ENCODE peak calls at places on chromosomes 6 and 20, in six cellular contexts. I is GM10248; A is activated CD4-positive, alpha-beta T cell treated with anti-CD3 and anti-CD28 coated beads for 4 hours; X is bronchial epithelial cell; J is osteocyte; H is Karpas-422. F is an unnamed sample.

GRCh38 chr20:45034436-45034835 is 66.5 kb downstream of the KCNS1 start:
- DNase-seq in I (no peak), A (no peak), X (no peak), J (no peak), H (no peak), F (no peak)

GRCh38 chr20:51461306-51461705 is 81.2 kb downstream of the NFATC2 start:
- DNase-seq in I (no peak), A (no peak), X (no peak), J (no peak), H (peak; percentile 88), F (no peak)

GRCh38 chr6:89525786-89526562 is 93.0 kb downstream of the ANKRD6 start:
- DNase-seq in I (no peak), A (no peak), X (no peak), J (no peak), H (no peak), F (peak; percentile 21)

GRCh38 chr6:115932481-115932880 is 128.2 kb downstream of the FRK start:
- DNase-seq in I (no peak), A (no peak), X (peak; percentile 43), J (peak; percentile 85), H (no peak), F (no peak)

GRCh38 chr6:97726378-97726777 is 443.4 kb upstream of the MMS22L start:
- DNase-seq in I (no peak), A (no peak), X (peak; percentile 8), J (no peak), H (no peak), F (peak; percentile 25)

GRCh38 chr6:140050232-140050995 is 676.0 kb upstream of the CITED2 start:
- DNase-seq in I (no peak), A (no peak), X (no peak), J (no peak), H (no peak), F (no peak)

GRCh38 chr20:20410678-20411077 is 42.8 kb downstream of the INSM1 start:
- DNase-seq in I (no peak), A (no peak), X (peak; percentile 10), J (no peak), H (no peak), F (peak; percentile 75)

GRCh38 chr6:110338820-110339470 is 19.2 kb downstream of the METTL24 start:
- DNase-seq in I (no peak), A (no peak), X (no peak), J (no peak), H (no peak), F (no peak)

GRCh38 chr6:133047065-133047665 is 194.0 kb upstream of the EYA4 start:
- DNase-seq in I (no peak), A (no peak), X (no peak), J (no peak), H (no peak), F (no peak)

GRCh38 chr6:10686901-10687300 is 7.5 kb downstream of the C6orf52 start:
- DNase-seq in I (no peak), A (no peak), X (no peak), J (no peak), H (no peak), F (no peak)

GRCh38 chr6:139016337-139017213 is 12.0 kb upstream of the ABRACL start:
- DNase-seq in I (peak; percentile 46), A (no peak), X (no peak), J (peak; percentile 13), H (peak; percentile 82), F (peak; percentile 88)

GRCh38 chr6:67102743-67103142 is 1395.7 kb upstream of the EYS start:
- DNase-seq in I (no peak), A (no peak), X (peak; percentile 6), J (no peak), H (no peak), F (no peak)

GRCh38 chr6:165987483-165988305 is 180.0 kb downstream of the TBXT start:
- DNase-seq in I (no peak), A (no peak), X (no peak), J (no peak), H (no peak), F (no peak)

GRCh38 chr20:63425846-63426485 is 46.5 kb downstream of the KCNQ2 start:
- DNase-seq in I (no peak), A (no peak), X (no peak), J (no peak), H (no peak), F (no peak)

GRCh38 chr6:72324591-72324990 is 297.3 kb upstream of the KCNQ5 start:
- DNase-seq in I (no peak), A (no peak), X (no peak), J (no peak), H (no peak), F (no peak)

GRCh38 chr6:98946877-98947410 is 802 bp downstream of the FBXL4 start:
- DNase-seq in I (no peak), A (peak; percentile 15), X (peak; percentile 45), J (no peak), H (peak; percentile 77), F (peak; percentile 78)

GRCh38 chr6:27873101-27874030 is 38.8 kb downstream of the OR2B2 start:
- DNase-seq in I (peak; percentile 44), A (peak; percentile 62), X (peak; percentile 75), J (no peak), H (no peak), F (peak; percentile 97)

GRCh38 chr6:15242503-15242902 is 3.4 kb upstream of the JARID2 start:
- DNase-seq in I (no peak), A (no peak), X (no peak), J (no peak), H (no peak), F (no peak)

GRCh38 chr6:16437984-16438383 is 199.6 kb downstream of the GMPR start:
- DNase-seq in I (no peak), A (peak; percentile 33), X (no peak), J (no peak), H (no peak), F (no peak)

GRCh38 chr20:57176842-57177241 is 89.6 kb downstream of the BMP7 start:
- DNase-seq in I (no peak), A (no peak), X (no peak), J (no peak), H (no peak), F (no peak)

GRCh38 chr6:84766118-84766683 is 1.8 kb upstream of the TBX18 start:
- DNase-seq in I (no peak), A (no peak), X (no peak), J (no peak), H (no peak), F (no peak)

GRCh38 chr6:16764188-16764950 is 3.1 kb upstream of the ATXN1 start:
- DNase-seq in I (no peak), A (no peak), X (peak; percentile 45), J (no peak), H (peak; percentile 54), F (peak; percentile 49)

GRCh38 chr6:56424068-56424467 is 176.7 kb upstream of the COL21A1 start:
- DNase-seq in I (no peak), A (no peak), X (no peak), J (no peak), H (no peak), F (no peak)

GRCh38 chr20:15364781-15365180 is 1027.4 kb upstream of the FLRT3 start:
- DNase-seq in I (no peak), A (no peak), X (no peak), J (no peak), H (no peak), F (no peak)

F was measured in OCI-M1.